ENCODE peak calls at places on chromosome 7, in six cellular contexts. One of them, this sample, is unnamed.

GRCh38 chr7:41107330-41107937 is 595.5 kb downstream of the INHBA start:
- DNase-seq in upper lobe of left lung: no peak
- DNase-seq in A549: peak
- DNase-seq in HepG2: peak
- DNase-seq in ovary: no peak
- DNase-seq in sigmoid colon: no peak
- DNase-seq in this sample: no peak

GRCh38 chr7:33979807-33980355 is 74.5 kb downstream of the BMPER start:
- DNase-seq in upper lobe of left lung: no peak
- DNase-seq in A549: peak
- DNase-seq in HepG2: peak
- DNase-seq in ovary: no peak
- DNase-seq in sigmoid colon: no peak
- DNase-seq in this sample: no peak

GRCh38 chr7:12092499-12093130 is 118.5 kb upstream of the TMEM106B start:
- DNase-seq in upper lobe of left lung: no peak
- DNase-seq in A549: no peak
- DNase-seq in HepG2: no peak
- DNase-seq in ovary: no peak
- DNase-seq in sigmoid colon: no peak
- DNase-seq in this sample: no peak

GRCh38 chr7:116969371-116969902 is 16.1 kb downstream of the ST7 start:
- DNase-seq in upper lobe of left lung: no peak
- DNase-seq in A549: no peak
- DNase-seq in HepG2: no peak
- DNase-seq in ovary: no peak
- DNase-seq in sigmoid colon: no peak
- DNase-seq in this sample: no peak

GRCh38 chr7:14381306-14381705 is 391.8 kb upstream of the ETV1 start:
- DNase-seq in upper lobe of left lung: no peak
- DNase-seq in A549: no peak
- DNase-seq in HepG2: no peak
- DNase-seq in ovary: no peak
- DNase-seq in sigmoid colon: no peak
- DNase-seq in this sample: no peak

GRCh38 chr7:22853674-22854157 is 31.1 kb upstream of the TOMM7 start:
- DNase-seq in upper lobe of left lung: no peak
- DNase-seq in A549: peak
- DNase-seq in HepG2: no peak
- DNase-seq in ovary: no peak
- DNase-seq in sigmoid colon: no peak
- DNase-seq in this sample: peak

GRCh38 chr7:24143547-24143946 is 140.4 kb upstream of the NPY start:
- DNase-seq in upper lobe of left lung: no peak
- DNase-seq in A549: no peak
- DNase-seq in HepG2: no peak
- DNase-seq in ovary: no peak
- DNase-seq in sigmoid colon: no peak
- DNase-seq in this sample: no peak

GRCh38 chr7:43391518-43391917 is 191.4 kb upstream of the STK17A start:
- DNase-seq in upper lobe of left lung: no peak
- DNase-seq in A549: no peak
- DNase-seq in HepG2: no peak
- DNase-seq in ovary: no peak
- DNase-seq in sigmoid colon: no peak
- DNase-seq in this sample: no peak

GRCh38 chr7:86826948-86827347 is 183.2 kb downstream of the GRM3 start:
- DNase-seq in upper lobe of left lung: no peak
- DNase-seq in A549: no peak
- DNase-seq in HepG2: no peak
- DNase-seq in ovary: no peak
- DNase-seq in sigmoid colon: no peak
- DNase-seq in this sample: no peak

GRCh38 chr7:149664666-149665065 is 108.7 kb downstream of the ZNF467 start:
- DNase-seq in upper lobe of left lung: no peak
- DNase-seq in A549: no peak
- DNase-seq in HepG2: no peak
- DNase-seq in ovary: no peak
- DNase-seq in sigmoid colon: no peak
- DNase-seq in this sample: no peak

GRCh38 chr7:99267530-99268360 is 4.9 kb upstream of the MYH16 start:
- DNase-seq in upper lobe of left lung: no peak
- DNase-seq in A549: peak
- DNase-seq in HepG2: peak
- DNase-seq in ovary: no peak
- DNase-seq in sigmoid colon: no peak
- DNase-seq in this sample: no peak

GRCh38 chr7:72781161-72781560 is 46.8 kb downstream of the TYW1B start:
- DNase-seq in upper lobe of left lung: no peak
- DNase-seq in A549: no peak
- DNase-seq in HepG2: no peak
- DNase-seq in ovary: no peak
- DNase-seq in sigmoid colon: no peak
- DNase-seq in this sample: no peak

GRCh38 chr7:41189866-41190265 is 513.0 kb downstream of the INHBA start:
- DNase-seq in upper lobe of left lung: no peak
- DNase-seq in A549: peak
- DNase-seq in HepG2: no peak
- DNase-seq in ovary: no peak
- DNase-seq in sigmoid colon: no peak
- DNase-seq in this sample: no peak

GRCh38 chr7:52498319-52498718 is 537.1 kb upstream of the POM121L12 start:
- DNase-seq in upper lobe of left lung: no peak
- DNase-seq in A549: no peak
- DNase-seq in HepG2: no peak
- DNase-seq in ovary: no peak
- DNase-seq in sigmoid colon: no peak
- DNase-seq in this sample: no peak

GRCh38 chr7:112192236-112193154 is 13.7 kb downstream of the DOCK4 start:
- DNase-seq in upper lobe of left lung: no peak
- DNase-seq in A549: peak
- DNase-seq in HepG2: no peak
- DNase-seq in ovary: no peak
- DNase-seq in sigmoid colon: no peak
- DNase-seq in this sample: no peak

GRCh38 chr7:143040209-143040710 is 11.9 kb upstream of the OR6V1 start:
- DNase-seq in upper lobe of left lung: no peak
- DNase-seq in A549: no peak
- DNase-seq in HepG2: no peak
- DNase-seq in ovary: no peak
- DNase-seq in sigmoid colon: no peak
- DNase-seq in this sample: no peak

GRCh38 chr7:133295484-133295883 is 42.6 kb downstream of the EXOC4 start:
- DNase-seq in upper lobe of left lung: no peak
- DNase-seq in A549: no peak
- DNase-seq in HepG2: no peak
- DNase-seq in ovary: no peak
- DNase-seq in sigmoid colon: no peak
- DNase-seq in this sample: no peak

GRCh38 chr7:43204081-43204480 is 91.6 kb downstream of the HECW1 start:
- DNase-seq in upper lobe of left lung: no peak
- DNase-seq in A549: no peak
- DNase-seq in HepG2: no peak
- DNase-seq in ovary: no peak
- DNase-seq in sigmoid colon: no peak
- DNase-seq in this sample: no peak

GRCh38 chr7:120925392-120925791 is 25.2 kb upstream of the ING3 start:
- DNase-seq in upper lobe of left lung: no peak
- DNase-seq in A549: no peak
- DNase-seq in HepG2: no peak
- DNase-seq in ovary: no peak
- DNase-seq in sigmoid colon: no peak
- DNase-seq in this sample: no peak

GRCh38 chr7:128447944-128448556 is 7.6 kb upstream of the HILPDA start:
- DNase-seq in upper lobe of left lung: no peak
- DNase-seq in A549: no peak
- DNase-seq in HepG2: no peak
- DNase-seq in ovary: no peak
- DNase-seq in sigmoid colon: no peak
- DNase-seq in this sample: no peak

GRCh38 chr7:88866265-88866863 is 70.8 kb upstream of the TEX47 start:
- DNase-seq in upper lobe of left lung: no peak
- DNase-seq in A549: no peak
- DNase-seq in HepG2: no peak
- DNase-seq in ovary: no peak
- DNase-seq in sigmoid colon: no peak
- DNase-seq in this sample: no peak

GRCh38 chr7:36287371-36288241 is 102.1 kb upstream of the ANLN start:
- DNase-seq in upper lobe of left lung: peak
- DNase-seq in A549: no peak
- DNase-seq in HepG2: peak
- DNase-seq in ovary: no peak
- DNase-seq in sigmoid colon: no peak
- DNase-seq in this sample: no peak

GRCh38 chr7:43791-44540 is 148.4 kb upstream of the FAM20C start:
- DNase-seq in upper lobe of left lung: peak
- DNase-seq in A549: no peak
- DNase-seq in HepG2: no peak
- DNase-seq in ovary: peak
- DNase-seq in sigmoid colon: no peak
- DNase-seq in this sample: peak

GRCh38 chr7:92763636-92764423 is 72.5 kb downstream of the CDK6 start:
- DNase-seq in upper lobe of left lung: no peak
- DNase-seq in A549: peak
- DNase-seq in HepG2: peak
- DNase-seq in ovary: no peak
- DNase-seq in sigmoid colon: no peak
- DNase-seq in this sample: no peak

GRCh38 chr7:91566333-91566732 is 302.1 kb downstream of the FZD1 start:
- DNase-seq in upper lobe of left lung: no peak
- DNase-seq in A549: no peak
- DNase-seq in HepG2: no peak
- DNase-seq in ovary: no peak
- DNase-seq in sigmoid colon: no peak
- DNase-seq in this sample: no peak

GRCh38 chr7:45658716-45659495 is 84.7 kb downstream of the ADCY1 start:
- DNase-seq in upper lobe of left lung: no peak
- DNase-seq in A549: no peak
- DNase-seq in HepG2: no peak
- DNase-seq in ovary: no peak
- DNase-seq in sigmoid colon: no peak
- DNase-seq in this sample: no peak

GRCh38 chr7:115177832-115178231 is 255.9 kb downstream of the MDFIC start:
- DNase-seq in upper lobe of left lung: no peak
- DNase-seq in A549: no peak
- DNase-seq in HepG2: no peak
- DNase-seq in ovary: no peak
- DNase-seq in sigmoid colon: no peak
- DNase-seq in this sample: no peak

GRCh38 chr7:322111-322671 is 32.2 kb downstream of the FOXL3 start:
- DNase-seq in upper lobe of left lung: peak
- DNase-seq in A549: peak
- DNase-seq in HepG2: no peak
- DNase-seq in ovary: peak
- DNase-seq in sigmoid colon: no peak
- DNase-seq in this sample: peak

GRCh38 chr7:131454538-131454937 is 101.9 kb downstream of the PODXL start:
- DNase-seq in upper lobe of left lung: no peak
- DNase-seq in A549: no peak
- DNase-seq in HepG2: no peak
- DNase-seq in ovary: no peak
- DNase-seq in sigmoid colon: no peak
- DNase-seq in this sample: no peak
- TF ChIP-seq CTCF in upper lobe of left lung: no peak
- TF ChIP-seq CTCF in A549: no peak
- TF ChIP-seq CTCF in HepG2: no peak
- TF ChIP-seq CTCF in ovary: no peak
- TF ChIP-seq CTCF in sigmoid colon: no peak
- TF ChIP-seq CTCF in this sample: no peak

DNA sequence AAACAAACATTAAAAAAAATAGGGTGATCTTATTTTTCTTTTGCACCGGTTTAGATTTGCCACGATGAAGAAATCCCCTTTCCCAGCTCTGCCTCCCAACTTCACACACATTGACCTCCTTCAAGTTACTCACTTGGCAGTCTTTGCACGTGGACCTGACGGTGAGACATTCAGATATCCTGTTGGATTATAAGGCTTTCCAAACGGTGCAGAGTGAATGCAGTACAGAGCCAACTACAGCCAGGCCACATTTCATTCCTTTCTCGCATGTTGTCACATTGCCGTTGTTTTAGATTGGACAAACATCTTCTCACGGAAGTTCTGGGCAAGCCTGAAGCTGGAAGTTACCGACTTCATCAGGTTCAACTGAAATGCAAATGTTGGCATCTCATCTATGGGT is 159.2 kb downstream of the HDAC9 start:
- DNase-seq in upper lobe of left lung: no peak
- DNase-seq in A549: no peak
- DNase-seq in HepG2: no peak
- DNase-seq in ovary: no peak
- DNase-seq in sigmoid colon: no peak
- DNase-seq in this sample: no peak
- H3K27ac ChIP-seq in upper lobe of left lung: no peak
- H3K27ac ChIP-seq in A549: no peak
- H3K27ac ChIP-seq in HepG2: no peak
- H3K27ac ChIP-seq in ovary: no peak
- H3K27ac ChIP-seq in sigmoid colon: no peak
- H3K27ac ChIP-seq in this sample: no peak

DNA sequence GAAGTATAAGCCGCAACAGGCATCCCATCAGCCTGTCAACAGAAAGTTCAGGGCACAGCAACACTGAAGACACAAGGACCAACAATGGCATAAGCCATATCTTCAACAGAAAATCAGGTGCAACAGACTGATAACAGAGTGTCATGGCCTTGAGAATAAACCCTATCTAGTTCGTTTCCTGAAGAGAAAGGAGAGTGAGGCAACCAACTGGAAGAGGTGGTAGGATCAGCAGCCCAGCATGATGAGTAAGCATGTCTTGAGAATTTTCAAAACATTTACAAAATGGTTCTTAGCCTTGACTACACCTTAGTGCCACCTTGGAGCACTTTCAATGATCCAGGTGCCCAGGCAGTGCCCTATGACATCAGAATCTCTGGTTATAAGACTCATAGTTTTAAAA is 290.2 kb upstream of the SEMA3C start:
- DNase-seq in upper lobe of left lung: no peak
- DNase-seq in A549: no peak
- DNase-seq in HepG2: no peak
- DNase-seq in ovary: no peak
- DNase-seq in sigmoid colon: no peak
- DNase-seq in this sample: no peak
- TF ChIP-seq EP300 in upper lobe of left lung: no peak
- TF ChIP-seq EP300 in A549: no peak
- TF ChIP-seq EP300 in HepG2: no peak
- TF ChIP-seq EP300 in ovary: no peak
- TF ChIP-seq EP300 in sigmoid colon: no peak
- TF ChIP-seq EP300 in this sample: no peak

DNA sequence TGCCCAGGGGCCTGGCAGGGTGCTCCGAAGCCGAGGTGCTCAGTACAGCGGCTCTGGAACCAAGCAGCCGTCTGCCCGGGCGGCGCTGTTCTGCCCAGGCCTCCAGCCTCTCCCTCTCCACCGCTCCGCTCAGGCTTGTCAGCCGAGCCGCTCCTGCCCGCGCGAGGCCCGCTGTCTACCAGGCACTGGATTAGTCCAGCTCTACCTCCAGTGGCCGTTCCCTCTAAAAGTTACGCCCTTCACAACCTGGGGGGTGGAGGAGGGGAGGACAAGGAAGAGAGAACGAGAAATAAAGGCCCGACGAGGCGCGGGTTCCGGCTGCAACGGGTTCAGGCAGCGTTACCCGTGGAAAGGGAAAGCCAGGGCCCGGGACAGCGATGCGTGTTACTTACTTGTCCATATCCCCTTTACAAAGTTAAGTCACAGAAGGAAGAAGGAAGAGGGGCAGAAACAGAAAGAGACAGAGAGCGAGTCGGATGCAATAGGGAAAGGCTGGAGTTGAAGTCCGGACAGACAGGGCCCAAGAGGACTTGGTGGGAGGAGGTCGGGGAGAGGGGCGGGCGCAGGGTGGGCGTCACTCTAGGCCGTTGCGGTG is 2.9 kb downstream of the SP8 start:
- DNase-seq in upper lobe of left lung: peak
- DNase-seq in A549: no peak
- DNase-seq in HepG2: no peak
- DNase-seq in ovary: no peak
- DNase-seq in sigmoid colon: no peak
- DNase-seq in this sample: no peak
- TF ChIP-seq CTCF in upper lobe of left lung: no peak
- TF ChIP-seq CTCF in A549: no peak
- TF ChIP-seq CTCF in HepG2: no peak
- TF ChIP-seq CTCF in ovary: no peak
- TF ChIP-seq CTCF in sigmoid colon: no peak
- TF ChIP-seq CTCF in this sample: no peak